ENCODE peak calls at places on chromosomes 1 and 21, in six cellular contexts. One of them, this sample, is unnamed.

GRCh38 chr1:1827089-1827433 is 48.8 kb upstream of the NADK start:
- ATAC-seq in K562: no peak
- ATAC-seq in Panc1: peak; percentile 9
- ATAC-seq in HCT116: no peak
- ATAC-seq in GM12878: no peak
- ATAC-seq in upper lobe of left lung: no peak
- ATAC-seq in this sample: no peak

GRCh38 chr1:207064546-207064945 is 11.5 kb downstream of the PFKFB2 start:
- ATAC-seq in K562: no peak
- ATAC-seq in upper lobe of left lung: peak; percentile 80
- ATAC-seq in Panc1: no peak
- ATAC-seq in HCT116: no peak
- ATAC-seq in GM12878: no peak
- ATAC-seq in this sample: no peak

GRCh38 chr21:37396855-37397254 is 30.3 kb downstream of the DYRK1A start:
- ATAC-seq in upper lobe of left lung: no peak
- ATAC-seq in HCT116: no peak
- ATAC-seq in K562: peak; percentile 71
- ATAC-seq in Panc1: no peak
- ATAC-seq in GM12878: peak; percentile 17
- ATAC-seq in this sample: no peak

GRCh38 chr1:63674238-63674864 is 81.1 kb downstream of the PGM1 start:
- ATAC-seq in upper lobe of left lung: peak; percentile 78
- ATAC-seq in Panc1: peak; percentile 98
- ATAC-seq in GM12878: peak; percentile 94
- ATAC-seq in K562: peak; percentile 96
- ATAC-seq in HCT116: peak; percentile 96
- ATAC-seq in this sample: peak; percentile 90

GRCh38 chr21:45266518-45267389 is 20.9 kb downstream of the POFUT2 start:
- ATAC-seq in GM12878: peak; percentile 46
- ATAC-seq in K562: no peak
- ATAC-seq in upper lobe of left lung: peak; percentile 58
- ATAC-seq in Panc1: no peak
- ATAC-seq in HCT116: no peak
- ATAC-seq in this sample: no peak

GRCh38 chr1:36207339-36207738 is 16.9 kb upstream of the THRAP3 start:
- ATAC-seq in GM12878: peak; percentile 68
- ATAC-seq in HCT116: no peak
- ATAC-seq in K562: no peak
- ATAC-seq in Panc1: no peak
- ATAC-seq in upper lobe of left lung: peak; percentile 58
- ATAC-seq in this sample: peak; percentile 73

GRCh38 chr1:111620412-111620971 is 903 bp downstream of the RAP1A start:
- ATAC-seq in GM12878: peak; percentile 18
- ATAC-seq in HCT116: no peak
- ATAC-seq in upper lobe of left lung: no peak
- ATAC-seq in Panc1: no peak
- ATAC-seq in K562: peak; percentile 72
- ATAC-seq in this sample: peak; percentile 29

GRCh38 chr1:41813755-41814694 is 104.7 kb downstream of the HIVEP3 start:
- ATAC-seq in GM12878: no peak
- ATAC-seq in upper lobe of left lung: peak; percentile 32
- ATAC-seq in K562: no peak
- ATAC-seq in Panc1: no peak
- ATAC-seq in HCT116: no peak
- ATAC-seq in this sample: peak; percentile 74

GRCh38 chr1:206560021-206560716 is 52.1 kb downstream of the EIF2D start:
- ATAC-seq in upper lobe of left lung: peak; percentile 49
- ATAC-seq in Panc1: no peak
- ATAC-seq in K562: no peak
- ATAC-seq in HCT116: no peak
- ATAC-seq in GM12878: peak; percentile 1
- ATAC-seq in this sample: no peak

GRCh38 chr1:44740179-44740617 is 561 bp downstream of the KIF2C start:
- ATAC-seq in upper lobe of left lung: no peak
- ATAC-seq in HCT116: peak; percentile 40
- ATAC-seq in GM12878: peak; percentile 39
- ATAC-seq in K562: peak; percentile 27
- ATAC-seq in Panc1: no peak
- ATAC-seq in this sample: no peak

GRCh38 chr21:43917515-43918384 is 52.7 kb downstream of the AGPAT3 start:
- ATAC-seq in Panc1: no peak
- ATAC-seq in HCT116: peak; percentile 58
- ATAC-seq in GM12878: peak; percentile 10
- ATAC-seq in upper lobe of left lung: no peak
- ATAC-seq in K562: peak; percentile 27
- ATAC-seq in this sample: no peak

GRCh38 chr1:8443558-8444194 is 125.8 kb downstream of the SLC45A1 start:
- ATAC-seq in Panc1: peak; percentile 74
- ATAC-seq in K562: peak; percentile 51
- ATAC-seq in GM12878: peak; percentile 40
- ATAC-seq in upper lobe of left lung: peak; percentile 30
- ATAC-seq in HCT116: peak; percentile 53
- ATAC-seq in this sample: no peak

GRCh38 chr1:213940947-213941346 is 46.8 kb upstream of the PROX1 start:
- ATAC-seq in upper lobe of left lung: no peak
- ATAC-seq in Panc1: no peak
- ATAC-seq in GM12878: no peak
- ATAC-seq in K562: no peak
- ATAC-seq in HCT116: no peak
- ATAC-seq in this sample: no peak

GRCh38 chr1:43522776-43523480 is 7.8 kb upstream of the PTPRF start:
- ATAC-seq in Panc1: peak; percentile 65
- ATAC-seq in upper lobe of left lung: no peak
- ATAC-seq in HCT116: peak; percentile 79
- ATAC-seq in GM12878: no peak
- ATAC-seq in K562: peak; percentile 92
- ATAC-seq in this sample: no peak

GRCh38 chr1:230899845-230900251 is 31.5 kb upstream of the C1orf198 start:
- ATAC-seq in upper lobe of left lung: peak; percentile 73
- ATAC-seq in GM12878: no peak
- ATAC-seq in Panc1: no peak
- ATAC-seq in K562: no peak
- ATAC-seq in HCT116: no peak
- ATAC-seq in this sample: no peak

GRCh38 chr1:28115267-28115666 is 26.9 kb upstream of the EYA3 start:
- ATAC-seq in HCT116: no peak
- ATAC-seq in Panc1: no peak
- ATAC-seq in upper lobe of left lung: no peak
- ATAC-seq in K562: peak; percentile 43
- ATAC-seq in GM12878: peak; percentile 67
- ATAC-seq in this sample: no peak

GRCh38 chr1:28118640-28119307 is 30.4 kb upstream of the EYA3 start:
- ATAC-seq in Panc1: no peak
- ATAC-seq in HCT116: no peak
- ATAC-seq in GM12878: peak; percentile 24
- ATAC-seq in upper lobe of left lung: no peak
- ATAC-seq in K562: peak; percentile 37
- ATAC-seq in this sample: no peak

GRCh38 chr1:28111157-28111556 is 22.7 kb upstream of the EYA3 start:
- ATAC-seq in upper lobe of left lung: peak; percentile 65
- ATAC-seq in Panc1: no peak
- ATAC-seq in HCT116: no peak
- ATAC-seq in GM12878: peak; percentile 72
- ATAC-seq in K562: no peak
- ATAC-seq in this sample: no peak

GRCh38 chr1:28112388-28113311 is 24.2 kb upstream of the EYA3 start:
- ATAC-seq in Panc1: no peak
- ATAC-seq in HCT116: peak; percentile 94
- ATAC-seq in upper lobe of left lung: peak; percentile 49
- ATAC-seq in K562: peak; percentile 94
- ATAC-seq in GM12878: peak; percentile 43
- ATAC-seq in this sample: peak; percentile 50

DNA sequence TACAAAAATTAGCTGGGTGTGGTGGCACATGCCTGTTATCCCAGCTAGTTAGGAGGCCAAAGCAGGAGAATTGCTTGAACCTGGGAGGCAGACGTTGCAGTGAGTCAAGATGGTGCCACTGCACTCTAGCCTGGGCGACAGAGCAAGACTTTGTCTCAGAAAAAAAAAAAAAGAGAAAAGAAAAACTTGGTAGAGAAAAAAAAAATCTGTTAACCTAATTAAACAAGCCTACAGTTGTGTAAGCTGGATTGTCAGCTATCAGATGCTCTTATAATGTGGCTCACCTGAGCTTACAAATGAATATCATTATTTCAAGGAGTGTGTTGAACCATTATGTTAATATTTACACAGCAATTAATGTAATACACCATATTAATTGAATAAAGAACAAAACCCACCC is 26.4 kb upstream of the EYA3 start:
- ATAC-seq in GM12878: peak; percentile 5
- ATAC-seq in Panc1: no peak
- ATAC-seq in K562: no peak
- ATAC-seq in upper lobe of left lung: no peak
- ATAC-seq in HCT116: no peak
- ATAC-seq in this sample: no peak
- H3K4me1 ChIP-seq in GM12878: peaks cover 43% of the 10 kb centered on the region
- H3K4me1 ChIP-seq in Panc1: no peaks in the 10 kb centered on the region
- H3K4me1 ChIP-seq in K562: peaks cover 7% of the 10 kb centered on the region
- H3K4me1 ChIP-seq in upper lobe of left lung: peaks cover 9% of the 10 kb centered on the region
- H3K4me1 ChIP-seq in HCT116: no peaks in the 10 kb centered on the region
- H3K4me1 ChIP-seq in this sample: no peaks in the 10 kb centered on the region

DNA sequence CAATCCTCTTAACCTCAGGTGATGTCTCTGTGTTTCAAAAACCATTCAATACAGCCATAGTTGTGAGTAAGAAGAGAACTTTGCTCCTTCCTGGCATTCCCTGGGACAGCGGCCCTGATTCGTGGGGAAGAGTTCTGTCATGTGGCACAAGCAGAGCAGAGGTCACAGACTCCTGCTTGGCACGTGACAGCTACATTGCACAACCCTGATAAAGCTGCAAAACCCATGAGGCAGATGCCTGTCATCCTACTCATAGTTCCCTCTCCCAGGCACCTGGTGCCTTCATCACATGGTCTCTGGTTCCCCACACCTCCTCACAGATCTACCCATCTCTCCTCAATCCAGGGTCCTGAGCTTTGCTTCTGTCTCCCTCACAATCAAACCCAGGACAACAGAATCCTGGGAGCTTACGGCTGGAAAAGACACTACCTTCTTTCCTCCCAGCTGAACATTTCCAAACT is 70.8 kb downstream of the PLPP3 start:
- ATAC-seq in upper lobe of left lung: no peak
- ATAC-seq in Panc1: no peak
- ATAC-seq in K562: no peak
- ATAC-seq in GM12878: no peak
- ATAC-seq in HCT116: peak; percentile 57
- ATAC-seq in this sample: peak; percentile 46
- TF ChIP-seq POLR2AphosphoS5 in upper lobe of left lung: peak; percentile 44
- TF ChIP-seq POLR2AphosphoS5 in Panc1: no peak
- TF ChIP-seq POLR2AphosphoS5 in K562: no peak
- TF ChIP-seq POLR2AphosphoS5 in GM12878: no peak
- TF ChIP-seq POLR2AphosphoS5 in HCT116: no peak
- TF ChIP-seq POLR2AphosphoS5 in this sample: no peak

GRCh38 chr1:31010081-31010989 is 55.2 kb downstream of the PUM1 start:
- ATAC-seq in Panc1: peak; percentile 32
- ATAC-seq in upper lobe of left lung: no peak
- ATAC-seq in HCT116: peak; percentile 9
- ATAC-seq in K562: peak; percentile 57
- ATAC-seq in GM12878: peak; percentile 83
- ATAC-seq in this sample: no peak

GRCh38 chr1:31012210-31012924 is 53.1 kb downstream of the PUM1 start:
- ATAC-seq in Panc1: no peak
- ATAC-seq in HCT116: no peak
- ATAC-seq in GM12878: no peak
- ATAC-seq in K562: no peak
- ATAC-seq in upper lobe of left lung: no peak
- ATAC-seq in this sample: no peak

GRCh38 chr1:31014094-31014493 is 51.4 kb downstream of the PUM1 start:
- ATAC-seq in upper lobe of left lung: no peak
- ATAC-seq in K562: no peak
- ATAC-seq in HCT116: no peak
- ATAC-seq in GM12878: no peak
- ATAC-seq in Panc1: no peak
- ATAC-seq in this sample: no peak

GRCh38 chr1:31013187-31013864 is 52.2 kb downstream of the PUM1 start:
- ATAC-seq in HCT116: no peak
- ATAC-seq in Panc1: no peak
- ATAC-seq in GM12878: peak; percentile 88
- ATAC-seq in K562: peak; percentile 57
- ATAC-seq in upper lobe of left lung: no peak
- ATAC-seq in this sample: no peak

DNA sequence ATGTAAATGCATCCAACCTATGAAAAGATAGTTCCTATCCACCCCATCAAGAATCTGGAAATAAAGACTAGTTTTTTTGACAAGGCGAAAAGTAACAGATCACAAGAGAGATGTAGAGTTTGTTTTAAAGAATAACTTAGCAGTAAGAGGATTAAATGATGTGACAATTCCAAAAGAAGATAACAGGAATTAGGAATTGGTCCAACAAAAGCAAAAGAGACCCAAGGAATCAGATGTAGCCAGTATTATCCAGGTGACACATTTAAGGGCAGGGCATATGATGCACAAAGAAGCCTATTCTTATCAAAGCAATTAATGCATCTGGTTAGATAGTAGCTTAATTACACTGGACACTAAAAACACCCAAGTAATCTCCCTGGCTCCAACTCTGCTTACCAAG is 53.8 kb downstream of the PUM1 start:
- ATAC-seq in HCT116: no peak
- ATAC-seq in Panc1: no peak
- ATAC-seq in K562: no peak
- ATAC-seq in GM12878: no peak
- ATAC-seq in upper lobe of left lung: no peak
- ATAC-seq in this sample: no peak
- H3K4me1 ChIP-seq in HCT116: peaks cover 3% of the 10 kb centered on the region
- H3K4me1 ChIP-seq in Panc1: peaks cover 16% of the 10 kb centered on the region
- H3K4me1 ChIP-seq in K562: peaks cover 7% of the 10 kb centered on the region
- H3K4me1 ChIP-seq in GM12878: peaks cover 32% of the 10 kb centered on the region
- H3K4me1 ChIP-seq in upper lobe of left lung: peaks cover 34% of the 10 kb centered on the region
- H3K4me1 ChIP-seq in this sample: peaks cover 8% of the 10 kb centered on the region

GRCh38 chr1:210325026-210325670 is 3.6 kb upstream of the HHAT start:
- ATAC-seq in upper lobe of left lung: no peak
- ATAC-seq in Panc1: no peak
- ATAC-seq in HCT116: no peak
- ATAC-seq in GM12878: no peak
- ATAC-seq in K562: no peak
- ATAC-seq in this sample: no peak

GRCh38 chr1:210323957-210324356 is 4.7 kb upstream of the HHAT start:
- ATAC-seq in GM12878: peak; percentile 25
- ATAC-seq in HCT116: no peak
- ATAC-seq in Panc1: no peak
- ATAC-seq in upper lobe of left lung: no peak
- ATAC-seq in K562: no peak
- ATAC-seq in this sample: no peak

GRCh38 chr1:210321131-210321530 is 7.6 kb upstream of the HHAT start:
- ATAC-seq in HCT116: no peak
- ATAC-seq in upper lobe of left lung: no peak
- ATAC-seq in Panc1: no peak
- ATAC-seq in GM12878: no peak
- ATAC-seq in K562: no peak
- ATAC-seq in this sample: no peak

GRCh38 chr1:210321552-210321951 is 7.2 kb upstream of the HHAT start:
- ATAC-seq in HCT116: no peak
- ATAC-seq in GM12878: no peak
- ATAC-seq in upper lobe of left lung: no peak
- ATAC-seq in K562: no peak
- ATAC-seq in Panc1: no peak
- ATAC-seq in this sample: no peak
- TF ChIP-seq POLR2AphosphoS5 in HCT116: no peak
- TF ChIP-seq POLR2AphosphoS5 in GM12878: no peak
- TF ChIP-seq POLR2AphosphoS5 in upper lobe of left lung: no peak
- TF ChIP-seq POLR2AphosphoS5 in K562: no peak
- TF ChIP-seq POLR2AphosphoS5 in Panc1: no peak
- TF ChIP-seq POLR2AphosphoS5 in this sample: no peak

This sample was measured in gastroesophageal sphincter.